ENCODE peak calls at places on chromosomes 6 and 20, in nine cellular contexts. D is brain microvascular endothelial cell, O is hepatocyte, G is colonic mucosa, J is astrocyte, T is heart left ventricle, H is MM.1S, F is IMR-90, X is astrocyte of the spinal cord. N is an unnamed sample.

GRCh38 chr6:41122918-41123317 is 31.2 kb downstream of the TREML1 start:
- DNase-seq in D (no peak), O (no peak), G (no peak), J (no peak), T (no peak), H (no peak), F (no peak), X (no peak), N (no peak)

GRCh38 chr20:53524589-53525311 is 68.9 kb downstream of the ZNF217 start:
- DNase-seq in D (no peak), O (no peak), G (no peak), J (no peak), T (no peak), H (no peak), F (no peak), X (no peak), N (no peak)

GRCh38 chr20:13788167-13788834 is 3.5 kb downstream of the NDUFAF5 start:
- DNase-seq in D (peak; percentile 77), O (peak; percentile 79), G (peak; percentile 52), J (peak; percentile 39), T (no peak), H (peak; percentile 62), F (peak; percentile 69), X (peak; percentile 70), N (peak; percentile 30)

GRCh38 chr6:34350100-34350936 is 42.2 kb downstream of the NUDT3 start:
- DNase-seq in D (no peak), O (no peak), G (no peak), J (no peak), T (no peak), H (no peak), F (peak; percentile 31), X (no peak), N (no peak)

GRCh38 chr20:37319120-37319717 is 26.7 kb upstream of the SRC start:
- DNase-seq in D (peak; percentile 72), O (no peak), G (no peak), J (peak; percentile 93), T (no peak), H (no peak), F (peak; percentile 66), X (peak; percentile 59), N (no peak)

GRCh38 chr6:133774356-133774755 is 114.6 kb upstream of the TCF21 start:
- DNase-seq in D (peak; percentile 64), O (no peak), G (no peak), J (peak; percentile 61), T (no peak), H (no peak), F (peak; percentile 75), X (peak; percentile 48), N (no peak)

GRCh38 chr6:127855542-127856159 is 45.2 kb downstream of the THEMIS start:
- DNase-seq in D (peak; percentile 54), O (peak; percentile 46), G (no peak), J (no peak), T (no peak), H (peak; percentile 57), F (peak; percentile 45), X (peak; percentile 54), N (no peak)

GRCh38 chr6:118206221-118206620 is 299.2 kb downstream of the SLC35F1 start:
- DNase-seq in D (no peak), O (no peak), G (no peak), J (no peak), T (no peak), H (no peak), F (no peak), X (no peak), N (no peak)

GRCh38 chr6:113824863-113825262 is 32.3 kb upstream of the MARCKS start:
- DNase-seq in D (no peak), O (no peak), G (no peak), J (no peak), T (no peak), H (no peak), F (no peak), X (no peak), N (no peak)

GRCh38 chr6:113824411-113824810 is 32.7 kb upstream of the MARCKS start:
- DNase-seq in D (no peak), O (no peak), G (no peak), J (peak; percentile 63), T (no peak), H (no peak), F (peak; percentile 57), X (peak; percentile 37), N (no peak)

GRCh38 chr6:113825776-113826175 is 31.4 kb upstream of the MARCKS start:
- DNase-seq in D (peak; percentile 57), O (peak; percentile 51), G (peak; percentile 85), J (peak; percentile 91), T (peak; percentile 92), H (no peak), F (peak; percentile 84), X (peak; percentile 94), N (no peak)

GRCh38 chr6:113821445-113821844 is 35.7 kb upstream of the MARCKS start:
- DNase-seq in D (no peak), O (no peak), G (no peak), J (no peak), T (no peak), H (no peak), F (no peak), X (no peak), N (no peak)

DNA sequence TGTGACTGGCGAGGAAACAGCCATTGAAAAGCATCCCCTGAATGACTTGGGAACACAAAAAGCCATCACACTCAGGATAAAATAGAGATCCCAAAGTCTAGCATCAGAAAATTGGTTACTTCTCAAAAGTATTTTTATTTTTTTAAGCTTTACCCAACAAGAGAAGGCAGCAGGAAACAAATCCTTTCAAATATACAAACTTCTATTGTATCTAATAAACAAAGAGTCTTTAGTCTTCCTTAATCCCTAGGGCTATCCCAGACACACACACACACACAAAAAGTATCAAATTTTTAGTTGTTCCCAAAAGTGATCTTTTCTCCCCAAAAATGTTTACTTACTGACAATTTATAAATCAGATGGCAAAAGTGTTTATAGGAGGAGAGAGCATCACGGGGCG is 33.2 kb upstream of the MARCKS start:
- DNase-seq in D (no peak), O (no peak), G (no peak), J (no peak), T (no peak), H (no peak), F (no peak), X (no peak), N (no peak)
- H3K4me3 ChIP-seq in D (no peak overlapping the region), O (no peak overlapping the region), G (no peak overlapping the region), J (no peak overlapping the region), T (no peak overlapping the region), H (no peak overlapping the region), F (no peak overlapping the region), X (no peak overlapping the region), N (no peak overlapping the region)

GRCh38 chr6:84411060-84411629 is 183.7 kb upstream of the CEP162 start:
- DNase-seq in D (peak; percentile 54), O (no peak), G (no peak), J (peak; percentile 67), T (no peak), H (no peak), F (peak; percentile 29), X (peak; percentile 78), N (no peak)
- TF ChIP-seq CTCF in D (no peak), O (no peak), G (no peak), J (no peak), T (no peak), H (no peak), F (no peak), X (no peak), N (no peak)

GRCh38 chr6:26156105-26156849 is 69.0 kb downstream of the HFE start:
- DNase-seq in D (peak; percentile 84), O (peak; percentile 94), G (peak; percentile 93), J (peak; percentile 65), T (peak; percentile 95), H (peak; percentile 91), F (peak; percentile 87), X (peak; percentile 94), N (peak; percentile 86)

GRCh38 chr6:26155066-26155925 is 68.1 kb downstream of the HFE start:
- DNase-seq in D (no peak), O (peak; percentile 34), G (peak; percentile 65), J (no peak), T (peak; percentile 61), H (peak; percentile 27), F (no peak), X (peak; percentile 50), N (no peak)

GRCh38 chr6:26149240-26149639 is 62.0 kb downstream of the HFE start:
- DNase-seq in D (no peak), O (no peak), G (no peak), J (no peak), T (no peak), H (no peak), F (no peak), X (no peak), N (no peak)

GRCh38 chr6:26156850-26157149 is 69.6 kb downstream of the HFE start:
- DNase-seq in D (no peak), O (no peak), G (no peak), J (peak; percentile 41), T (no peak), H (no peak), F (no peak), X (no peak), N (no peak)

DNA sequence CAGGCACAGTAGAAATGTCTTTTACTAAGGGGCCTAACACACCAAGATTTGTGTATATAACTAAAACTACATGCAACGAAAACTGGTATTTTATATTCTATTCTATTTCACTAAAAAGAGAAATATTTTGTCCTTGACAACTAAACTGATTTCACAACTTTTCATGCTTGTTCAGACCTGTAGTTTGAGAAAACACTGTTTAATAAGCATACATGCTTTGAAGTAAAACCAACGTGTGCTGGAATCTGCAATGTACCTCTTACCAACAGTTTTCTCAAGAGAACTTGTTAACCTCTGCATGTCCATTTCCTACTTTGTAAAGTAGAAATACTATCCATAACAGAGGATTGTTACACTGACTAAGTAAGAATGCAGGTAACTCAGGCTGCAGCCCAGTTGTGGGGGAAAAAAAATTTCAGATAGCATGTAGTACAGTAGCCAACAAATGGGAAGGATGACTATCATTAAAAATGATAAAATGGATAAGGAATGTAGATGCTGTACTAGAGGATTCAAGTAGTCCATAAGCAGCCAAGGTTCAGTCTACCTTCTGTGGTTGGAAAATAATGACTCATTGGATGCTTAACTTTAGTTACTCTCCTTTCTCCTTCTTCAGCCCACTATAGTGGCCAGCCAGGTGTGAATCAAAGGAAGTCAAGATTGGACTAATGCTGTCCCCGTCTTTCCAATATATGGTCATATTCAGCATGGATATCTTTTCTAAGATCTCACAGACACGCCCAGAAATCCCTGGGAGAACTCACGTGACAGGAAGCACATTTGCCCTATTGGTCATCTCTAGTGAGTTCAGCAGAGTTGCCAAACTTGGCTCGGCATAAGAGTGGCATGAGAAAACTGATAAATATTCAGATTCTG is 65.2 kb downstream of the HFE start:
- DNase-seq in D (no peak), O (no peak), G (no peak), J (peak; percentile 66), T (no peak), H (no peak), F (no peak), X (no peak), N (no peak)
- H3K4me3 ChIP-seq in D (no peak overlapping the region), O (no peak overlapping the region), G (no peak overlapping the region), J (no peak overlapping the region), T (no peak overlapping the region), H (no peak overlapping the region), F (no peak overlapping the region), X (no peak overlapping the region), N (no peak overlapping the region)

GRCh38 chr6:104625536-104625935 is 234.2 kb downstream of the HACE1 start:
- DNase-seq in D (peak; percentile 91), O (peak; percentile 44), G (no peak), J (peak; percentile 60), T (no peak), H (no peak), F (peak; percentile 16), X (peak; percentile 45), N (no peak)

GRCh38 chr6:104617541-104618072 is 242.1 kb downstream of the HACE1 start:
- DNase-seq in D (no peak), O (no peak), G (no peak), J (no peak), T (no peak), H (no peak), F (no peak), X (no peak), N (no peak)

GRCh38 chr6:104623052-104623690 is 236.5 kb downstream of the HACE1 start:
- DNase-seq in D (no peak), O (no peak), G (peak; percentile 50), J (no peak), T (no peak), H (no peak), F (no peak), X (no peak), N (no peak)
- TF ChIP-seq CTCF in D (peak; percentile 35), O (no peak), G (peak; percentile 11), J (no peak), T (no peak), H (no peak), F (no peak), X (no peak), N (no peak)